ENCODE peak calls at places on chromosomes 12 and 14, in six cellular contexts. D is neuronal stem cell, W is esophagus squamous epithelium, B is hepatocyte, Z is GM23248, O is psoas muscle. L is an unnamed sample. For H3K36me3, the result is how much of the 10 kb centered on the place peaks cover.

GRCh38 chr12:94621662-94622359 is 28.5 kb downstream of the TMCC3 start:
- DNase-seq in O (no peak), Z (peak), D (no peak), B (peak), W (no peak), L (no peak)

GRCh38 chr14:93961610-93962009 is 14.8 kb downstream of the ASB2 start:
- DNase-seq in Z (no peak), O (no peak), W (no peak), B (no peak), D (no peak), L (no peak)

GRCh38 chr14:64979336-64980074 is 7.2 kb upstream of the FNTB start:
- DNase-seq in B (peak), O (no peak), Z (peak), W (no peak), D (no peak), L (no peak)

GRCh38 chr14:100842799-100843198 is 16.9 kb downstream of the MEG3 start:
- DNase-seq in W (no peak), B (peak), Z (peak), D (no peak), O (no peak), L (no peak)

GRCh38 chr12:29066061-29066588 is 83.0 kb upstream of the FAR2 start:
- DNase-seq in W (no peak), B (no peak), O (no peak), Z (peak), D (peak), L (no peak)

GRCh38 chr12:99911076-99911475 is 73.7 kb downstream of the ANKS1B start:
- DNase-seq in Z (peak), W (no peak), B (peak), D (no peak), O (peak), L (no peak)

GRCh38 chr12:52532636-52533035 is 12.4 kb upstream of the KRT5 start:
- DNase-seq in D (no peak), W (no peak), Z (no peak), O (no peak), B (no peak), L (no peak)

GRCh38 chr14:75275598-75275997 is 3.0 kb upstream of the FOS start:
- DNase-seq in W (no peak), O (no peak), D (no peak), B (no peak), Z (no peak), L (no peak)

GRCh38 chr12:66237505-66238175 is 48.6 kb downstream of the IRAK3 start:
- DNase-seq in Z (no peak), B (no peak), O (no peak), W (no peak), D (no peak), L (no peak)

GRCh38 chr12:25934461-25934860 is 24.0 kb upstream of the RASSF8 start:
- DNase-seq in Z (no peak), O (no peak), D (no peak), W (no peak), B (no peak), L (no peak)

GRCh38 chr12:52314511-52314910 is 6.7 kb downstream of the KRT83 start:
- DNase-seq in Z (no peak), O (no peak), W (no peak), B (no peak), D (no peak), L (no peak)

GRCh38 chr12:122977153-122977552 is 2.1 kb downstream of the OGFOD2 start:
- DNase-seq in Z (no peak), W (no peak), B (no peak), O (no peak), D (no peak), L (no peak)

GRCh38 chr14:68814376-68815287 is 21.8 kb upstream of the ZFP36L1 start:
- DNase-seq in B (peak), W (no peak), Z (peak), O (peak), D (no peak), L (peak)

GRCh38 chr14:93999573-93999972 is 2.5 kb downstream of the CCDC197 start:
- DNase-seq in W (no peak), O (peak), Z (no peak), D (no peak), B (no peak), L (no peak)

GRCh38 chr14:74979442-74980397 is 23.0 kb upstream of the EIF2B2 start:
- DNase-seq in B (peak), D (no peak), Z (peak), W (no peak), O (peak), L (peak)

GRCh38 chr14:35865611-35866010 is 39.5 kb downstream of the BRMS1L start:
- DNase-seq in O (no peak), Z (no peak), B (no peak), W (no peak), D (no peak), L (no peak)

GRCh38 chr14:89013098-89013504 is 188.7 kb downstream of the TTC8 start:
- DNase-seq in O (no peak), B (peak), Z (peak), D (no peak), W (no peak), L (peak)

GRCh38 chr12:87793134-87793533 is 236.1 kb downstream of the C12orf50 start:
- DNase-seq in Z (peak), W (no peak), D (no peak), O (no peak), B (no peak), L (no peak)

GRCh38 chr12:19409376-19409775 is 29.9 kb upstream of the AEBP2 start:
- DNase-seq in O (no peak), W (no peak), Z (peak), D (no peak), B (no peak), L (no peak)

GRCh38 chr12:104569348-104570173 is 112.8 kb downstream of the CHST11 start:
- DNase-seq in W (peak), O (no peak), D (no peak), B (no peak), Z (no peak), L (no peak)

GRCh38 chr12:21073822-21074460 is 57.1 kb upstream of the SLCO1B1 start:
- DNase-seq in D (no peak), W (no peak), Z (peak), B (no peak), O (no peak), L (no peak)

GRCh38 chr14:83255015-83255726 is 1721.5 kb upstream of the SEL1L start:
- DNase-seq in O (no peak), B (no peak), W (no peak), D (no peak), Z (no peak), L (no peak)

GRCh38 chr12:84922721-84923120 is 10.1 kb upstream of the SLC6A15 start:
- DNase-seq in W (no peak), O (no peak), D (no peak), Z (peak), B (no peak), L (no peak)

GRCh38 chr12:104355630-104356029 is 52.1 kb downstream of the EID3 start:
- DNase-seq in W (no peak), O (no peak), B (no peak), Z (no peak), D (no peak), L (no peak)

GRCh38 chr14:60637138-60637489 is 12.2 kb downstream of the SIX1 start:
- DNase-seq in D (no peak), O (peak), W (no peak), Z (no peak), B (no peak), L (no peak)
- H3K4me3 ChIP-seq in D (peak), O (peak), W (no peak), Z (no peak), B (no peak), L (peak)

GRCh38 chr12:17266856-17267255 is 660.9 kb upstream of the LMO3 start:
- DNase-seq in B (no peak), O (no peak), W (no peak), Z (no peak), D (no peak), L (no peak)
- H3K36me3 ChIP-seq in B (under half), O (under half), W (under half), Z (under half), D (under half), L (under half)

DNA sequence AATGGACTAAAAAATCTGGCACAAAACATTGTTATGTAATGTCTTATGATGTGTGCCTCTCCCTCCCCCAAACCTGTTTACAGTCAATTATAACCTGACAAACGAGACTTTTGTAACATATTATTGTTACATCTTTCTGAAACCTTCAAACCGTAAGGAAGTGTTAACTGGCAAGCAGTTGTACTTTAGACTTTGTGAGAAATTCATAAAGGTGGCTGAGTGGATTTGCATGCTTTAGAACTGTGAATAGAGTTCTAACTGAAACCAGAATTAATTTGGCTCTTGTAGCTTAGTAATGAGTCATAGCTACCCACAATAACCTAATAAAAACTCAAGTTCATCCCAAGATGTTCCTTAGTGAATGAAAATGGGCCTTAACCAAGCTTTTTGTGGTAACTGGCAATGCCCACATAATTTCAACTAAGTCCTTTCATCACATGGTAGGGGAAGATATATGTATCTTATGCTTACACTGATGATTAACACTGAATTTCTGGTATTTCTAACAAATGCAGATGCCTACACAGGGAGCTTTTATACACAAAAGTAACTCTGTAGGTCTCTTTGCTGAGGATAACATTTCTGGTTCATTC is 29.7 kb downstream of the RAD9B start:
- DNase-seq in D (no peak), O (no peak), B (no peak), Z (peak), W (no peak), L (no peak)
- H3K4me3 ChIP-seq in D (no peak), O (no peak), B (no peak), Z (no peak), W (no peak), L (no peak)

GRCh38 chr12:67968316-67968715 is 20.9 kb upstream of the IFNG-AS1 start:
- DNase-seq in O (no peak), Z (peak), D (no peak), W (no peak), B (no peak), L (no peak)
- H3K36me3 ChIP-seq in O (under half), Z (under half), D (under half), W (under half), B (under half), L (under half)

GRCh38 chr12:41510470-41510869 is 322.4 kb downstream of the PDZRN4 start:
- DNase-seq in B (no peak), D (no peak), O (no peak), Z (no peak), W (no peak), L (no peak)
- H3K4me3 ChIP-seq in B (no peak), D (no peak), O (no peak), Z (no peak), W (no peak), L (no peak)

GRCh38 chr14:99522457-99522891 is 41.3 kb downstream of the CCNK start:
- DNase-seq in W (no peak), B (peak), Z (peak), D (no peak), O (peak), L (no peak)
- H3K36me3 ChIP-seq in W (under half), B (under half), Z (under half), D (under half), O (under half), L (under half)

DNA sequence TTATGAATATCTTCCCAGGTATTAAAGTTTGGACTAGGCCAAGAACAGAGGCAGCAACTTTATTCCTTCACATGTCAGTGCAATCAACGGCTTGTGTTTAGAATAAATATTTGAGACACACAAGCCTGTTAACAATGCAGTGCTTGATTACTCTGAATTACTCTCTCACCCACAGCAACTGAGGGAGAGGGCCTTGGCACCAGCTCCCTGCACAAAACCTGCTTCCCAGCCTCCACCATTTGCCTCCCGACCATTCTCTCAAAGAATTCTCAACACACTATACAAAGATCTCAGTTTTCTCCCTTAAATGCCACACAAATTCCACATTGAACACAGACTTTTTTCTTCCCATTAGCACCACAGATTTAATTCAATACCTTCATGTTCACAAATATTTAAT is 77.0 kb downstream of the STON2 start:
- DNase-seq in W (no peak), D (no peak), Z (no peak), B (no peak), O (no peak), L (no peak)
- H3K4me3 ChIP-seq in W (peak), D (no peak), Z (no peak), B (peak), O (no peak), L (no peak)

DNA sequence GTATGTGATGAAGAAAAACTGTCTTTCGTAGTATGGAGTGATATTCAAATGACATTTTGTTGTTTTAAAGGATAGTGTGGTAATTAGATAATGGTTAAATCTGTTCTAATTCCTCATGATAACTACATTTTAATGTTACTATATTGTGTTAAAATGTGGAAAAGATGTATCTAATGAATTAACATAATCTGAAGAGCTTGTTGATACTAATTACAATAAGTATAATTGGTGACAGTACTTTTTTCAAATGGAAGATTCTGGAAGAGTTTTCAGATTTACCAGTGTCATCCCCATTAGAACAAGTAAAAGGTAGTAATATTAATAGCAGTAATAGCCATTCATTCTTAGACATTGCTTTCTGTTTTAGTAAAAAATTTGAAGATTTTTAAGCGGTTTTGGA is 37.6 kb downstream of the CAND1 start:
- DNase-seq in O (no peak), D (no peak), B (no peak), W (no peak), Z (no peak), L (no peak)
- H3K36me3 ChIP-seq in O (half or more), D (half or more), B (under half), W (half or more), Z (half or more), L (under half)